ENCODE peak calls at places on chromosomes 13 and 19, in ten cellular contexts. M is endodermal cell; R is breast epithelium; U is psoas muscle; S is thoracic aorta; E is gastrocnemius medialis; I is CD4-positive, alpha-beta memory T cell; P is mucosa of descending colon; H is PC-9; O is heart right ventricle. D is an unnamed sample.

GRCh38 chr13:65540064-65540635 is 1690.0 kb downstream of the PCDH9 start:
- DNase-seq in P (no peak), S (no peak), U (no peak), O (no peak), E (no peak), H (no peak), R (no peak), M (no peak), I (no peak), D (no peak)

GRCh38 chr19:2446390-2446789 is 10.4 kb downstream of the LMNB2 start:
- DNase-seq in I (no peak), P (no peak), R (no peak), S (no peak), H (no peak), O (no peak), E (peak; percentile 98), M (no peak), U (peak; percentile 96), D (no peak)

GRCh38 chr13:73372691-73373627 is 314.2 kb downstream of the KLF5 start:
- DNase-seq in R (no peak), P (no peak), M (no peak), U (no peak), H (no peak), I (no peak), S (no peak), E (no peak), O (no peak), D (no peak)

GRCh38 chr13:21326155-21327030 is 132.7 kb downstream of the ZDHHC20 start:
- DNase-seq in H (peak; percentile 52), O (no peak), P (peak; percentile 60), R (no peak), M (peak; percentile 85), E (no peak), I (peak; percentile 15), U (no peak), S (no peak), D (no peak)

GRCh38 chr19:27909861-27910260 is 1303.1 kb downstream of the UQCRFS1 start:
- DNase-seq in M (no peak), R (no peak), H (no peak), P (no peak), E (no peak), I (no peak), U (no peak), S (no peak), O (no peak), D (no peak)

GRCh38 chr13:44393391-44393790 is 19.8 kb downstream of the SERP2 start:
- DNase-seq in R (no peak), S (no peak), M (no peak), E (no peak), O (no peak), U (no peak), H (no peak), I (no peak), P (peak; percentile 63), D (peak; percentile 55)

GRCh38 chr13:31967155-31967554 is 64.4 kb upstream of the FRY start:
- DNase-seq in H (no peak), R (no peak), M (no peak), U (no peak), O (no peak), I (no peak), P (no peak), E (no peak), S (no peak), D (no peak)

GRCh38 chr19:49983645-49984229 is 22.8 kb upstream of the SIGLEC11 start:
- DNase-seq in R (peak; percentile 24), E (peak; percentile 33), O (peak; percentile 41), I (peak; percentile 68), U (peak; percentile 75), M (peak; percentile 90), P (no peak), S (peak; percentile 38), H (peak; percentile 46), D (peak; percentile 66)

GRCh38 chr19:12789098-12789903 is 2.0 kb upstream of the JUNB start:
- DNase-seq in U (no peak), P (no peak), H (peak; percentile 42), E (no peak), M (no peak), O (no peak), S (no peak), R (no peak), I (peak; percentile 25), D (no peak)

GRCh38 chr19:12792048-12792852 is 964 bp downstream of the JUNB start:
- DNase-seq in I (peak; percentile 76), E (peak; percentile 86), M (peak; percentile 91), O (peak; percentile 76), S (no peak), U (peak; percentile 88), R (peak; percentile 63), H (peak; percentile 52), P (peak; percentile 92), D (peak; percentile 69)

GRCh38 chr19:12789904-12790619 is 1.2 kb upstream of the JUNB start:
- DNase-seq in U (peak; percentile 98), O (peak; percentile 98), I (peak; percentile 90), M (peak; percentile 98), S (peak; percentile 90), H (peak; percentile 92), E (peak; percentile 90), R (peak; percentile 96), P (peak; percentile 98), D (peak; percentile 98)

GRCh38 chr19:12791345-12792047 is at the start of gene JUNB:
- DNase-seq in R (peak; percentile 98), S (peak; percentile 88), M (peak; percentile 94), U (peak; percentile 99), O (peak; percentile 98), I (peak; percentile 98), E (peak; percentile 97), P (peak; percentile 99), H (peak; percentile 89), D (peak; percentile 99)

GRCh38 chr19:12790628-12791344 is 500 bp upstream of the JUNB start:
- DNase-seq in P (peak; percentile 46), H (peak; percentile 34), O (no peak), E (no peak), R (no peak), I (peak; percentile 37), U (no peak), M (no peak), S (no peak), D (no peak)
- H3K4me1 ChIP-seq in P (peaks cover 46% of the 10 kb centered on the region), H (peaks cover 60% of the 10 kb centered on the region), O (peaks cover 43% of the 10 kb centered on the region), E (peaks cover 45% of the 10 kb centered on the region), R (peaks cover 6% of the 10 kb centered on the region), I (peaks cover 53% of the 10 kb centered on the region), U (peaks cover 28% of the 10 kb centered on the region), M (peaks cover 6% of the 10 kb centered on the region), S (peaks cover 50% of the 10 kb centered on the region), D (peaks cover 3% of the 10 kb centered on the region)

DNA sequence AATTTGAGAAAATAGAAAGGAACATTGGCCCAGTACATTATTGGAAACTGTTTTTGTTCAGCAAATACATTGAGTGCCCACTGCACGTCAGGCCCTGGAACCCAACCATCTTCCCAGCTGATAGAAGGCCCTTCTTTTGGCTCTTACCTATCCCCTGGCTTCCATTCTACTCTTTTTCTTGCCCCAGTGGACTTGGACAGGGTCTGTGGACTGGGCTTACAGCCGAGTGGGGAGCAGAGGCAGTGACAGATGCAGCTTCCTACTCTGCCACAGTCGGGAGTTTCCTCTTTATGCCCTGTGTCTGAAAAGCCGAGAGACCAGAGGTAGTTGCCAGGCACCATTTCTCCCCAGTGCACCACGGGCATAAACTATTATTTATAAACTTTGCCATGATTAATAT is 70.4 kb downstream of the ARHGAP35 start:
- DNase-seq in E (no peak), R (no peak), S (no peak), U (no peak), P (no peak), O (no peak), H (no peak), I (no peak), M (no peak), D (no peak)
- H3K4me1 ChIP-seq in E (peaks cover 70% of the 10 kb centered on the region), R (no peaks in the 10 kb centered on the region), S (peaks cover 79% of the 10 kb centered on the region), U (peaks cover 63% of the 10 kb centered on the region), P (peaks cover 17% of the 10 kb centered on the region), O (peaks cover 66% of the 10 kb centered on the region), H (peaks cover 34% of the 10 kb centered on the region), I (peaks cover 81% of the 10 kb centered on the region), M (peaks cover 6% of the 10 kb centered on the region), D (peaks cover 5% of the 10 kb centered on the region)

GRCh38 chr19:1245884-1246816 is 2.2 kb upstream of the MIDN start:
- DNase-seq in S (no peak), P (peak; percentile 92), U (peak; percentile 98), H (no peak), O (peak; percentile 83), E (peak; percentile 100), I (no peak), R (no peak), M (peak; percentile 68), D (peak; percentile 95)

GRCh38 chr19:1245468-1245867 is 2.9 kb upstream of the MIDN start:
- DNase-seq in S (no peak), O (no peak), P (no peak), M (no peak), R (no peak), I (no peak), E (peak; percentile 87), U (peak; percentile 88), H (no peak), D (no peak)

GRCh38 chr19:1247747-1248453 is 483 bp upstream of the MIDN start:
- DNase-seq in P (peak; percentile 91), O (peak; percentile 80), M (peak; percentile 87), E (peak; percentile 96), U (peak; percentile 96), R (no peak), S (no peak), H (peak; percentile 77), I (peak; percentile 71), D (peak; percentile 86)

GRCh38 chr19:1243768-1244692 is 2.5 kb downstream of the ATP5F1D start:
- DNase-seq in U (peak; percentile 97), R (peak; percentile 88), I (peak; percentile 85), E (peak; percentile 96), O (peak; percentile 90), H (no peak), M (peak; percentile 95), P (peak; percentile 91), S (no peak), D (peak; percentile 90)

GRCh38 chr19:1244693-1245451 is 3.3 kb downstream of the ATP5F1D start:
- DNase-seq in I (no peak), S (no peak), P (peak; percentile 89), O (peak; percentile 87), H (no peak), M (no peak), E (peak; percentile 95), R (no peak), U (peak; percentile 93), D (peak; percentile 96)
- H3K4me1 ChIP-seq in I (peaks cover 55% of the 10 kb centered on the region), S (peaks cover 73% of the 10 kb centered on the region), P (peaks cover 60% of the 10 kb centered on the region), O (peaks cover 71% of the 10 kb centered on the region), H (peaks cover 32% of the 10 kb centered on the region), M (peaks cover 5% of the 10 kb centered on the region), E (peaks cover 62% of the 10 kb centered on the region), R (peaks cover 39% of the 10 kb centered on the region), U (peaks cover 60% of the 10 kb centered on the region), D (no peaks in the 10 kb centered on the region)

GRCh38 chr13:50128406-50129048 is 113.3 kb downstream of the KCNRG start:
- DNase-seq in O (no peak), I (peak; percentile 32), H (no peak), S (no peak), M (peak; percentile 65), P (no peak), U (no peak), R (no peak), E (no peak), D (no peak)

GRCh38 chr13:50127726-50128291 is 112.6 kb downstream of the KCNRG start:
- DNase-seq in U (no peak), I (no peak), H (no peak), M (peak; percentile 73), P (no peak), E (no peak), O (no peak), S (no peak), R (no peak), D (no peak)

GRCh38 chr13:50126378-50127016 is 111.3 kb downstream of the KCNRG start:
- DNase-seq in U (peak; percentile 56), H (peak; percentile 58), O (no peak), M (no peak), S (no peak), E (no peak), I (peak; percentile 58), P (peak; percentile 64), R (no peak), D (no peak)

GRCh38 chr13:50125556-50126377 is 110.5 kb downstream of the KCNRG start:
- DNase-seq in U (peak; percentile 98), P (peak; percentile 97), H (peak; percentile 74), R (peak; percentile 86), M (peak; percentile 86), O (peak; percentile 94), I (peak; percentile 85), E (peak; percentile 97), S (peak; percentile 70), D (peak; percentile 96)

GRCh38 chr13:50127017-50127725 is 111.9 kb downstream of the KCNRG start:
- DNase-seq in M (peak; percentile 77), U (peak; percentile 71), R (no peak), S (no peak), O (peak; percentile 58), I (peak; percentile 63), H (no peak), P (peak; percentile 79), E (peak; percentile 58), D (peak; percentile 68)
- H3K4me1 ChIP-seq in M (peaks cover 18% of the 10 kb centered on the region), U (peaks cover 26% of the 10 kb centered on the region), R (no peaks in the 10 kb centered on the region), S (peaks cover 43% of the 10 kb centered on the region), O (peaks cover 19% of the 10 kb centered on the region), I (peaks cover 77% of the 10 kb centered on the region), H (peaks cover 29% of the 10 kb centered on the region), P (peaks cover 24% of the 10 kb centered on the region), E (peaks cover 24% of the 10 kb centered on the region), D (no peaks in the 10 kb centered on the region)